ENCODE peak calls at places on chromosomes 7 and 10, in six cellular contexts. F, Y, G, I, K and D are unnamed samples. For H3K4me1, the result is how much of the 10 kb centered on the place peaks cover.

GRCh38 chr7:113128028-113128427 is 9.7 kb upstream of the SMIM30 start:
- DNase-seq in I (no peak), Y (no peak), K (no peak), F (no peak), G (no peak), D (no peak)

GRCh38 chr10:91076991-91077548 is 143.4 kb upstream of the PCGF5 start:
- DNase-seq in I (no peak), F (no peak), Y (no peak), G (no peak), K (no peak), D (no peak)

GRCh38 chr10:50367732-50368131 is 116.4 kb upstream of the ASAH2 start:
- DNase-seq in I (no peak), Y (no peak), K (no peak), G (no peak), F (no peak), D (no peak)

GRCh38 chr7:28375729-28376128 is 36.6 kb upstream of the CREB5 start:
- DNase-seq in F (no peak), K (no peak), G (no peak), Y (no peak), I (no peak), D (no peak)

GRCh38 chr10:72794260-72794659 is 99.3 kb upstream of the OIT3 start:
- DNase-seq in G (no peak), Y (no peak), K (no peak), F (no peak), I (no peak), D (no peak)

GRCh38 chr10:73850863-73851461 is 23.4 kb downstream of the CAMK2G start:
- DNase-seq in G (no peak), I (peak), Y (peak), K (no peak), F (peak), D (peak)

GRCh38 chr10:1358860-1359598 is 302.8 kb downstream of the WDR37 start:
- DNase-seq in F (no peak), I (no peak), K (no peak), Y (no peak), G (no peak), D (no peak)

GRCh38 chr7:139345042-139345441 is 3.9 kb downstream of the FMC1 start:
- DNase-seq in G (no peak), Y (no peak), K (no peak), I (no peak), F (no peak), D (no peak)

GRCh38 chr7:78018541-78019456 is 220.2 kb downstream of the PHTF2 start:
- DNase-seq in F (no peak), I (peak), Y (peak), G (peak), K (peak), D (peak)

GRCh38 chr7:20834656-20835055 is 48.0 kb upstream of the SP8 start:
- DNase-seq in I (no peak), G (no peak), Y (no peak), F (no peak), K (no peak), D (no peak)

GRCh38 chr10:4333474-4333894 is 492.5 kb upstream of the AKR1E2 start:
- DNase-seq in Y (no peak), K (no peak), G (no peak), I (no peak), F (no peak), D (no peak)

GRCh38 chr7:39592586-39592985 is 26.4 kb downstream of the YAE1 start:
- DNase-seq in F (no peak), Y (no peak), G (no peak), K (no peak), I (no peak), D (no peak)

GRCh38 chr7:113774182-113774807 is 144.5 kb downstream of the PPP1R3A start:
- DNase-seq in F (no peak), G (no peak), K (no peak), Y (no peak), I (no peak), D (no peak)

GRCh38 chr10:123559066-123559822 is 106.9 kb upstream of the GPR26 start:
- DNase-seq in G (peak), K (peak), Y (peak), F (peak), I (peak), D (peak)

GRCh38 chr7:33932221-33932620 is 26.9 kb downstream of the BMPER start:
- DNase-seq in F (no peak), K (no peak), G (no peak), Y (no peak), I (no peak), D (no peak)

GRCh38 chr10:58158806-58159205 is 108.9 kb downstream of the IPMK start:
- DNase-seq in Y (no peak), G (no peak), K (no peak), I (no peak), F (no peak), D (no peak)

GRCh38 chr10:110336111-110336721 is 31.5 kb upstream of the SMNDC1 start:
- DNase-seq in Y (no peak), I (no peak), G (no peak), K (no peak), F (no peak), D (peak)

GRCh38 chr10:67779455-67780205 is 58.4 kb downstream of the DNAJC12 start:
- DNase-seq in I (peak), K (no peak), F (peak), G (no peak), Y (peak), D (no peak)

GRCh38 chr10:562142-562541 is 127.3 kb downstream of the DIP2C start:
- DNase-seq in F (no peak), G (no peak), Y (no peak), K (no peak), I (no peak), D (no peak)

GRCh38 chr7:88281729-88282128 is 25.0 kb downstream of the STEAP4 start:
- DNase-seq in Y (no peak), G (no peak), F (no peak), K (no peak), I (no peak), D (no peak)

GRCh38 chr7:135236727-135237126 is 3.1 kb downstream of the STRA8 start:
- DNase-seq in I (no peak), G (no peak), Y (no peak), K (no peak), F (peak), D (no peak)

GRCh38 chr7:43753401-43753800 is 5.1 kb upstream of the BLVRA start:
- DNase-seq in K (no peak), F (no peak), G (no peak), Y (no peak), I (no peak), D (no peak)

GRCh38 chr10:11180228-11180627 is 162.6 kb downstream of the CELF2 start:
- DNase-seq in K (no peak), F (no peak), I (no peak), Y (no peak), G (no peak), D (no peak)
- H3K4me1 ChIP-seq in K (under half), F (under half), I (under half), Y (under half), G (half or more), D (under half)

GRCh38 chr10:92594194-92594593 is 1.3 kb downstream of the KIF11 start:
- DNase-seq in I (no peak), G (no peak), F (no peak), K (no peak), Y (no peak), D (no peak)

GRCh38 chr10:92593553-92594046 is 670 bp downstream of the KIF11 start:
- DNase-seq in I (no peak), K (no peak), G (no peak), Y (no peak), F (no peak), D (no peak)

GRCh38 chr10:92590623-92591549 is 2.0 kb upstream of the KIF11 start:
- DNase-seq in K (no peak), Y (no peak), I (peak), G (peak), F (no peak), D (peak)

GRCh38 chr10:92591550-92592140 is 1.3 kb upstream of the KIF11 start:
- DNase-seq in K (peak), Y (peak), I (peak), F (peak), G (peak), D (peak)

GRCh38 chr10:92592761-92593552 is at the start of gene KIF11:
- DNase-seq in G (peak), Y (peak), F (peak), I (peak), K (peak), D (peak)
- TF ChIP-seq CTCF in G (no peak), Y (no peak), F (no peak), I (no peak), K (no peak), D (no peak)

GRCh38 chr10:97131041-97131659 is 54.6 kb downstream of the SLIT1 start:
- DNase-seq in K (peak), F (no peak), G (no peak), I (no peak), Y (no peak), D (no peak)
- H3K4me1 ChIP-seq in K (under half), F (under half), G (under half), I (under half), Y (under half), D (under half)

GRCh38 chr7:154776350-154776749 is 226.6 kb downstream of the PAXIP1 start:
- DNase-seq in I (no peak), Y (no peak), G (no peak), F (no peak), K (no peak), D (no peak)

GRCh38 chr7:154775681-154776080 is 227.2 kb downstream of the PAXIP1 start:
- DNase-seq in I (no peak), K (no peak), G (no peak), F (no peak), Y (no peak), D (no peak)

GRCh38 chr7:154777489-154777888 is 225.4 kb downstream of the PAXIP1 start:
- DNase-seq in K (no peak), Y (no peak), G (no peak), F (no peak), I (no peak), D (no peak)

GRCh38 chr7:154777908-154778307 is 225.0 kb downstream of the PAXIP1 start:
- DNase-seq in K (no peak), F (no peak), G (no peak), I (no peak), Y (no peak), D (no peak)

GRCh38 chr7:154777023-154777422 is 225.9 kb downstream of the PAXIP1 start:
- DNase-seq in I (no peak), G (no peak), K (no peak), Y (no peak), F (no peak), D (no peak)
- TF ChIP-seq CTCF in I (no peak), G (no peak), K (no peak), Y (no peak), F (no peak), D (no peak)

DNA sequence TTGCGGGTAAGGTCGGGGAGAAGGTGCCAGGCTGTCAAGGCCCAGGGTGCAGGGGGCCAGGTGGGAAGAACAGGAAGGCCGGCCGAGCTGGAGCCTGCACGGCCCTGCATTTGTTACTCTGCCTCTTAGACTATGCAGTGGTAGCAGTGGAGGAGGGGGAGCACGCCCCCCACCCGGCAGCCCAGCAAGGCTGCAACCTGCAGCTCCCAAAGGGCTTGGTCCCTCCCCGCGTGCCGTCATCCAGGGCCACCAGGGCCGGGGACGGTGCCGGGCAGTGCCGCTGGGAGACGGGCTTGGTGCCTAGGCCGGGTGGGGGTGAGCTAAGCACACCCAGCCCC is 7.0 kb upstream of the GPER1 start:
- DNase-seq in F (no peak), K (peak), I (no peak), G (no peak), Y (no peak), D (no peak)
- H3K4me1 ChIP-seq in F (under half), K (under half), I (under half), G (under half), Y (under half), D (under half)

GRCh38 chr7:11865671-11866070 is 33.7 kb upstream of the THSD7A start:
- DNase-seq in I (no peak), F (no peak), Y (no peak), G (no peak), K (no peak), D (no peak)
- TF ChIP-seq CTCF in I (no peak), F (no peak), Y (no peak), G (no peak), K (no peak), D (no peak)

DNA sequence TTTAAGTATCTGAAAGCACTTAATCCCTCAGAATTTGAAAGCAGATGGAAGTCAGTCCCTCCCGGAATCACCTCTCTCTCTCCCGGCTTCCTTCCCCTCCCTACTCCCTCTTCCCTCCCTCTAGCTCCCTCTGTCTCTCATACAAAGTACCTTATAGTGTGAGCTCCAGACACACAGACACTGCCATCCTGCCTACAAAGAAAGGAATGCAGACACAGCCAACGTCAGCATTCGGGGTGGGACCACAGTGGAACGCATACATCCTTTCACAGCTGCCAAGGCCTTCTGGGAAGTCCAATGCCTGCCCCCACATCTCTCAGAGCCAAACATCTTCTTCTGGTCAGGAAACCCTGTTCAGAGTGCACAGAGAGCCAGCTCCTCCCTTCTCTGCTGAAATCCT is 9.3 kb downstream of the NOD1 start:
- DNase-seq in K (no peak), G (peak), Y (peak), I (peak), F (peak), D (peak)
- H3K4me1 ChIP-seq in K (under half), G (half or more), Y (half or more), I (under half), F (under half), D (under half)

DNA sequence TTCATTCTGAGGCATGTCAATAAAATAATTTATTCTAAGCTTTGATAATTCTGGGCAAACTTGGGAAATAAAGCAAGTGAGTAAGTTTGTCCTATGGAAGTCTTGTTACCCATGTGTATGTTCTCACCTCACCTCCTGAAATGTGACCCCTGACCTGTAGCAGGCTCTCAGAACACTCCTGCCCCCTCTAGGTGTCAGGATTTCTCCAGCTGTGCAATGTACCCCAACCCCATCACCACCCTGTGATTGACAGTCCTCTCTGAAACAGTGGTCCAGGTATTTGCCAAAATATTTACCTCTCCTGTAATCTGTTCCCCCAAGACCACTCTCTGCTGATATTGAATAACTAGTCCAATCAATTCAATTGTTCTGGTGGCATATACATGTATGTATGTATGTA is 122.6 kb upstream of the PTER start:
- DNase-seq in G (no peak), I (no peak), K (no peak), F (no peak), Y (no peak), D (no peak)
- TF ChIP-seq CTCF in G (no peak), I (no peak), K (no peak), F (no peak), Y (no peak), D (no peak)